ENCODE peak calls at places on chromosomes 3 and 15, in eight cellular contexts. Z is AG04450; G is dorsolateral prefrontal cortex; M is cardiac muscle cell; K is HL-60; F is IMR-90; I is CD4-positive, alpha-beta T cell; H is SK-N-SH. Q is an unnamed sample.

GRCh38 chr3:183044547-183045229 is 54.6 kb downstream of the MCCC1 start:
- DNase-seq in F (no peak), M (no peak), Z (no peak), H (no peak), G (no peak), K (no peak), I (no peak), Q (no peak)

GRCh38 chr15:66006986-66007385 is 137.7 kb downstream of the RAB11A start:
- DNase-seq in Z (no peak), F (no peak), G (no peak), M (peak), I (no peak), K (no peak), H (no peak), Q (no peak)

GRCh38 chr15:74156678-74157411 is 16.7 kb upstream of the ISLR start:
- DNase-seq in I (no peak), H (peak), F (no peak), Z (no peak), G (no peak), M (peak), K (no peak), Q (no peak)

GRCh38 chr3:50226888-50227389 is 9.1 kb upstream of the GNAI2 start:
- DNase-seq in Z (no peak), K (peak), G (peak), H (no peak), I (no peak), M (peak), F (no peak), Q (no peak)

GRCh38 chr15:65223996-65224395 is 12.7 kb upstream of the CILP start:
- DNase-seq in K (peak), I (no peak), G (no peak), M (no peak), H (no peak), Z (no peak), F (no peak), Q (no peak)

GRCh38 chr3:109059289-109059688 is 58.6 kb downstream of the MORC1 start:
- DNase-seq in K (no peak), Z (no peak), G (no peak), H (no peak), M (no peak), F (no peak), I (no peak), Q (no peak)

GRCh38 chr3:111484666-111485065 is 57.3 kb upstream of the CD96 start:
- DNase-seq in Z (peak), K (no peak), H (peak), M (peak), I (no peak), F (peak), G (no peak), Q (no peak)

GRCh38 chr3:71341721-71342120 is 241.8 kb downstream of the FOXP1 start:
- DNase-seq in M (peak), Z (peak), F (peak), H (no peak), G (no peak), K (no peak), I (no peak), Q (no peak)

GRCh38 chr3:154684021-154684420 is 254.0 kb upstream of the GPR149 start:
- DNase-seq in M (no peak), I (no peak), H (no peak), G (no peak), F (no peak), Z (no peak), K (peak), Q (no peak)
- TF ChIP-seq CTCF in M (no peak), I (no peak), H (no peak), G (no peak), F (no peak), Z (no peak), K (no peak), Q (no peak)

GRCh38 chr3:191952186-191952585 is 491.2 kb downstream of the PYDC2 start:
- DNase-seq in F (no peak), K (no peak), Z (no peak), M (no peak), I (no peak), H (no peak), G (no peak), Q (no peak)

DNA sequence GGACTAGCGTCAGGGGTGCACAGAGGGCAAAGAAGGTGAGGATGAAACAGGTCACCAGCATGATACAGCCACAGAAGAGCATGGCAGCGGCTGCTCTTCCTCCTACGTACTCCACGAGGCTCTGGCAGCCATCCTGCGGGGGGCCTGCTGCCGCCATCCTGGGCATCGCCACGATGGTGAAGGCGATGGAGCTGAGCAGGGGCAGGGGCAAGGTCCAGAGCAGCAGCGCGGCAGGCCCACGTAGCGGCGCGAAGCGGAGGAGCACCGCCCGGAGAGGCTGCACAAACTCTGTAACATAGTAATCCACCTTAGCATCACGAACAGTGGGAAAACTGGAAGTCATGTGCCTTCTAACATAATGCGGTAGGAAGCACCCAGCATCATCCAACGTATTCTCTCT is 491.6 kb downstream of the PYDC2 start:
- DNase-seq in F (no peak), I (no peak), K (no peak), G (no peak), H (no peak), Z (no peak), M (no peak), Q (no peak)
- H3K27ac ChIP-seq in F (no peak), I (no peak), K (no peak), G (no peak), H (no peak), Z (no peak), M (no peak), Q (no peak)

GRCh38 chr3:45693941-45694521 is 4.8 kb downstream of the SACM1L start:
- DNase-seq in M (no peak), H (peak), K (no peak), F (no peak), I (no peak), G (no peak), Z (no peak), Q (no peak)
- TF ChIP-seq CTCF in M (no peak), H (no peak), K (no peak), F (no peak), I (no peak), G (no peak), Z (peak), Q (no peak)

DNA sequence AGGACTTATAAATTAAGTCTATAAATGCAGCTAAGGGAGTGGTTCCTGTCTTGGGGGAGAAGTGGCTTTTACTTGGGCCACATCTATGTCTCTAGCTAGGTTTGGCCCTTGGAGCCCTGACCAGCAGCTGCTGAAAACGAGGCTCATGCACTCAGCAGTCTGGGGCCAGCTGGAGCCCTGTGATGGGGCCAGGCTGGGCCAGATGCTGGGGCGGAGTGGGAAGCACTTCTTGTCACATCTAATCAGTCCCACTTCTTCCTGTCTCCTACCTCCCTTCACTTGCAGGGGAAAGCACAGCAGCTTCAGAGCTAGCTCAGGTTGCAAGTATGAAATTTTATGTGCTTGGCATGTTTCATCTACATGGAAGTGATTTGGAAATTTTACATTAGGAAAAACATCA is 209.9 kb upstream of the ROPN1 start:
- DNase-seq in K (no peak), F (no peak), M (no peak), G (no peak), Z (no peak), H (peak), I (no peak), Q (no peak)
- H3K27ac ChIP-seq in K (no peak), F (no peak), M (no peak), G (no peak), Z (no peak), H (no peak), I (no peak), Q (no peak)

GRCh38 chr3:62370112-62371031 is 3.0 kb downstream of the FEZF2 start:
- DNase-seq in I (no peak), H (peak), F (no peak), K (no peak), G (no peak), Z (no peak), M (no peak), Q (no peak)

GRCh38 chr3:62369476-62369743 is 3.9 kb downstream of the FEZF2 start:
- DNase-seq in F (no peak), M (no peak), I (no peak), H (no peak), G (no peak), Z (no peak), K (no peak), Q (no peak)

GRCh38 chr3:62367735-62368704 is 5.3 kb downstream of the FEZF2 start:
- DNase-seq in G (no peak), Z (no peak), M (no peak), H (peak), F (no peak), K (no peak), I (no peak), Q (no peak)

GRCh38 chr3:62371032-62371734 is 2.2 kb downstream of the FEZF2 start:
- DNase-seq in H (peak), I (no peak), M (no peak), G (no peak), F (no peak), Z (no peak), K (no peak), Q (no peak)

GRCh38 chr3:62368705-62369475 is 4.5 kb downstream of the FEZF2 start:
- DNase-seq in H (peak), G (no peak), K (no peak), M (no peak), I (no peak), Z (no peak), F (no peak), Q (no peak)
- TF ChIP-seq CTCF in H (peak), G (no peak), K (no peak), M (peak), I (no peak), Z (no peak), F (no peak), Q (no peak)

GRCh38 chr15:90931737-90932659 is at the start of gene HDDC3:
- DNase-seq in M (peak), K (peak), G (peak), F (peak), Z (peak), H (peak), I (peak), Q (peak)
- H3K27ac ChIP-seq in M (peak), K (peak), G (peak), F (peak), Z (peak), H (peak), I (peak), Q (peak)

DNA sequence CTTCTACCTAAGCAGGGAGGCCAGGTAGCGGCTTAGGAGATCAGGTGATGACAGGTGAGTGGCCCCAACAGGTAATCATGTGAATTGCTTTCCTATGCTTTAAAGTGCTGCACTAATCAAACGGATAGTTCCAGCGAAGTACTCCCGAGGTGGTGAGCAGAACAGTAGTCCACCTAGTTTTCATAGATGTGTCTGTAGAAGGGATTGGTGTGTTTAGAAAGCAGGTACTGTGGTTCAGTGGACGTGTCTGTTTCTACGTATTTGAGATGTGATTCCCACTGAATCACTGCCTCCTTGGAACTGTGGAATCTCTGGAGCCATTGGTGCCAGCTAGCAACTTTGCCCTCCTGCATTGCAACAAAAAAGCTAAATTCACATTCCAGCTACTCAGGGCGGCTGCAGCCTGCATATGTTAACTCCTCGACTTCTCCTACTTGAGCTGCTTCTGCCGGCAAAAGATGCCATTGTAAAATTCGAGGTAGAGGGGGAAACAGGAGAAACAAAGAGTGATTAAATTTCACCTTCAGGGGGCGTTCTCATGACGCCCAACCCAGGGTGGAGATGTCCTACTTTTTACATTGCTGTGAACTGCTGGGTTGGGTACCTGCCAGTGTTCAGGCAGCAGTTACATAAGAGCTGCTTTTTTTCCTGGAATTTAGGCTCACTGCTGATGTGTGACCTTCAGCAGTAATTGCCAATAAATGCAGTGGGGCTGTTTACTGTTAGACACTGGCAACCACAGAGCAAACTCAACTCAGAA is 227.3 kb downstream of the ITPR1 start:
- DNase-seq in H (no peak), Z (no peak), M (peak), K (peak), G (no peak), I (no peak), F (peak), Q (peak)
- TF ChIP-seq CTCF in H (peak), Z (peak), M (peak), K (no peak), G (peak), I (no peak), F (peak), Q (peak)

GRCh38 chr3:66297260-66297863 is 76.6 kb downstream of the SLC25A26 start:
- DNase-seq in M (peak), Z (no peak), F (peak), I (no peak), H (no peak), K (no peak), G (no peak), Q (no peak)
- H3K27ac ChIP-seq in M (no peak), Z (no peak), F (no peak), I (no peak), H (no peak), K (no peak), G (no peak), Q (no peak)

Q was measured in breast epithelium.